ENCODE peak calls at places on chromosome 20, in six cellular contexts. A, S, W, Y, G and V are unnamed samples.

GRCh38 chr20:25205277-25206062 is 10.0 kb downstream of the ENTPD6 start:
- DNase-seq in Y (no peak), G (no peak), W (no peak), S (no peak), A (no peak), V (no peak)

GRCh38 chr20:20073851-20074252 is 21.5 kb downstream of the CFAP61 start:
- DNase-seq in G (no peak), Y (no peak), S (peak; percentile 48), W (peak; percentile 91), A (no peak), V (no peak)

GRCh38 chr20:2578430-2579192 is 42.2 kb downstream of the TMC2 start:
- DNase-seq in A (no peak), Y (no peak), S (no peak), W (peak; percentile 79), G (no peak), V (no peak)

GRCh38 chr20:43840382-43841070 is 74.1 kb upstream of the TOX2 start:
- DNase-seq in S (no peak), A (peak; percentile 15), G (no peak), W (peak; percentile 30), Y (peak; percentile 94), V (peak; percentile 34)

GRCh38 chr20:764255-764654 is 4.0 kb downstream of the SLC52A3 start:
- DNase-seq in A (no peak), G (no peak), S (no peak), W (no peak), Y (no peak), V (no peak)

GRCh38 chr20:42972591-42972990 is 217.1 kb downstream of the PTPRT start:
- DNase-seq in W (no peak), G (no peak), S (no peak), Y (no peak), A (no peak), V (no peak)

GRCh38 chr20:8116067-8116811 is 15.8 kb upstream of the PLCB1 start:
- DNase-seq in Y (no peak), A (no peak), W (no peak), G (peak; percentile 70), S (peak; percentile 8), V (no peak)

GRCh38 chr20:60224914-60225313 is 266.7 kb downstream of the CDH26 start:
- DNase-seq in W (peak; percentile 14), S (no peak), A (no peak), G (peak; percentile 13), Y (no peak), V (no peak)

GRCh38 chr20:36175016-36175415 is 20.5 kb downstream of the EPB41L1 start:
- DNase-seq in G (peak; percentile 34), A (no peak), W (no peak), S (no peak), Y (no peak), V (no peak)

GRCh38 chr20:4045741-4046140 is 30.4 kb upstream of the RNF24 start:
- DNase-seq in A (no peak), S (no peak), Y (peak; percentile 58), G (peak; percentile 79), W (no peak), V (no peak)

GRCh38 chr20:865379-865778 is 31.9 kb downstream of the FAM110A start:
- DNase-seq in A (no peak), W (no peak), Y (no peak), G (no peak), S (no peak), V (no peak)

GRCh38 chr20:3925899-3926638 is 36.9 kb downstream of the PANK2 start:
- DNase-seq in W (no peak), S (no peak), G (no peak), A (no peak), Y (no peak), V (no peak)

GRCh38 chr20:23449400-23449799 is 3.3 kb downstream of the CST11 start:
- DNase-seq in Y (no peak), S (no peak), A (no peak), G (peak; percentile 13), W (no peak), V (no peak)

GRCh38 chr20:13102237-13102636 is 93.5 kb downstream of the SPTLC3 start:
- DNase-seq in W (no peak), A (no peak), G (no peak), S (no peak), Y (no peak), V (no peak)

GRCh38 chr20:33796907-33797544 is 14.1 kb upstream of the CHMP4B start:
- DNase-seq in S (no peak), G (no peak), W (no peak), Y (peak; percentile 68), A (no peak), V (no peak)

GRCh38 chr20:16385891-16386290 is 187.4 kb downstream of the KIF16B start:
- DNase-seq in S (no peak), Y (no peak), W (no peak), A (no peak), G (no peak), V (no peak)

GRCh38 chr20:59576216-59576953 is 28.0 kb upstream of the PHACTR3 start:
- DNase-seq in A (no peak), S (no peak), W (peak; percentile 18), Y (no peak), G (no peak), V (no peak)

GRCh38 chr20:35845561-35845960 is 73.7 kb downstream of the PHF20 start:
- DNase-seq in S (no peak), G (no peak), Y (no peak), A (no peak), W (no peak), V (no peak)

GRCh38 chr20:33076662-33077398 is 2.6 kb upstream of the BPIFB4 start:
- DNase-seq in W (no peak), G (no peak), Y (peak; percentile 56), S (peak; percentile 45), A (no peak), V (peak; percentile 40)

GRCh38 chr20:58723628-58723984 is 31.0 kb downstream of the NPEPL1 start:
- DNase-seq in A (no peak), Y (no peak), W (no peak), S (no peak), G (no peak), V (no peak)

GRCh38 chr20:32157611-32158010 is 48.1 kb downstream of the TM9SF4 start:
- DNase-seq in G (no peak), Y (no peak), W (no peak), A (no peak), S (no peak), V (no peak)

GRCh38 chr20:36399969-36400545 is 93.9 kb downstream of the DLGAP4 start:
- DNase-seq in A (no peak), W (peak; percentile 29), G (no peak), S (peak; percentile 53), Y (no peak), V (no peak)

GRCh38 chr20:56257604-56258003 is 9.1 kb downstream of the MC3R start:
- DNase-seq in A (no peak), Y (no peak), G (no peak), S (no peak), W (no peak), V (no peak)